ENCODE peak calls at places on chromosomes 2 and 18, in ten cellular contexts. One of them, this sample, is unnamed.

GRCh38 chr2:206127656-206128055 is 31.6 kb downstream of the NDUFS1 start:
- DNase-seq in fibroblast of mammary gland: no peak
- DNase-seq in astrocyte of the spinal cord: no peak
- DNase-seq in kidney: no peak
- DNase-seq in AG04450: no peak
- DNase-seq in mammary epithelial cell: peak
- DNase-seq in cardiac muscle cell: no peak
- DNase-seq in gastrocnemius medialis: no peak
- DNase-seq in fibroblast of lung: no peak
- DNase-seq in foreskin fibroblast: no peak
- DNase-seq in this sample: no peak

GRCh38 chr2:191521608-191522208 is 156.2 kb upstream of the NABP1 start:
- DNase-seq in astrocyte of the spinal cord: peak
- DNase-seq in foreskin fibroblast: peak
- DNase-seq in cardiac muscle cell: peak
- DNase-seq in AG04450: no peak
- DNase-seq in mammary epithelial cell: peak
- DNase-seq in fibroblast of mammary gland: peak
- DNase-seq in kidney: no peak
- DNase-seq in fibroblast of lung: peak
- DNase-seq in gastrocnemius medialis: no peak
- DNase-seq in this sample: no peak

GRCh38 chr18:49832221-49832647 is 18.9 kb upstream of the ACAA2 start:
- DNase-seq in foreskin fibroblast: no peak
- DNase-seq in astrocyte of the spinal cord: no peak
- DNase-seq in fibroblast of lung: no peak
- DNase-seq in gastrocnemius medialis: no peak
- DNase-seq in AG04450: no peak
- DNase-seq in mammary epithelial cell: no peak
- DNase-seq in fibroblast of mammary gland: no peak
- DNase-seq in cardiac muscle cell: no peak
- DNase-seq in kidney: no peak
- DNase-seq in this sample: no peak

GRCh38 chr2:41142463-41142862 is 690.6 kb upstream of the SLC8A1 start:
- DNase-seq in kidney: no peak
- DNase-seq in astrocyte of the spinal cord: no peak
- DNase-seq in fibroblast of lung: no peak
- DNase-seq in foreskin fibroblast: no peak
- DNase-seq in cardiac muscle cell: peak
- DNase-seq in mammary epithelial cell: no peak
- DNase-seq in gastrocnemius medialis: no peak
- DNase-seq in fibroblast of mammary gland: no peak
- DNase-seq in AG04450: no peak
- DNase-seq in this sample: no peak

GRCh38 chr18:13442451-13442850 is 223.9 kb downstream of the LDLRAD4 start:
- DNase-seq in gastrocnemius medialis: no peak
- DNase-seq in fibroblast of mammary gland: no peak
- DNase-seq in kidney: no peak
- DNase-seq in AG04450: no peak
- DNase-seq in mammary epithelial cell: no peak
- DNase-seq in fibroblast of lung: no peak
- DNase-seq in astrocyte of the spinal cord: no peak
- DNase-seq in foreskin fibroblast: no peak
- DNase-seq in cardiac muscle cell: no peak
- DNase-seq in this sample: no peak

GRCh38 chr2:236548179-236548918 is 21.3 kb upstream of the ACKR3 start:
- DNase-seq in astrocyte of the spinal cord: peak
- DNase-seq in cardiac muscle cell: no peak
- DNase-seq in kidney: no peak
- DNase-seq in fibroblast of mammary gland: peak
- DNase-seq in AG04450: no peak
- DNase-seq in fibroblast of lung: peak
- DNase-seq in mammary epithelial cell: no peak
- DNase-seq in foreskin fibroblast: no peak
- DNase-seq in gastrocnemius medialis: no peak
- DNase-seq in this sample: no peak

GRCh38 chr2:150974864-150975263 is 286.8 kb downstream of the RBM43 start:
- DNase-seq in astrocyte of the spinal cord: no peak
- DNase-seq in mammary epithelial cell: no peak
- DNase-seq in cardiac muscle cell: no peak
- DNase-seq in foreskin fibroblast: no peak
- DNase-seq in kidney: no peak
- DNase-seq in AG04450: no peak
- DNase-seq in fibroblast of mammary gland: no peak
- DNase-seq in fibroblast of lung: no peak
- DNase-seq in gastrocnemius medialis: no peak
- DNase-seq in this sample: no peak

GRCh38 chr2:43220982-43221659 is 5.3 kb downstream of the ZFP36L2 start:
- DNase-seq in AG04450: peak
- DNase-seq in mammary epithelial cell: peak
- DNase-seq in fibroblast of mammary gland: peak
- DNase-seq in gastrocnemius medialis: peak
- DNase-seq in foreskin fibroblast: peak
- DNase-seq in cardiac muscle cell: no peak
- DNase-seq in astrocyte of the spinal cord: peak
- DNase-seq in kidney: peak
- DNase-seq in fibroblast of lung: peak
- DNase-seq in this sample: peak

GRCh38 chr2:213806125-213806726 is 522.0 kb downstream of the SPAG16 start:
- DNase-seq in gastrocnemius medialis: no peak
- DNase-seq in fibroblast of lung: peak
- DNase-seq in AG04450: no peak
- DNase-seq in kidney: no peak
- DNase-seq in astrocyte of the spinal cord: peak
- DNase-seq in foreskin fibroblast: no peak
- DNase-seq in mammary epithelial cell: peak
- DNase-seq in fibroblast of mammary gland: peak
- DNase-seq in cardiac muscle cell: peak
- DNase-seq in this sample: no peak

GRCh38 chr18:73218293-73218692 is 350.5 kb upstream of the NETO1 start:
- DNase-seq in gastrocnemius medialis: no peak
- DNase-seq in astrocyte of the spinal cord: no peak
- DNase-seq in fibroblast of lung: no peak
- DNase-seq in foreskin fibroblast: no peak
- DNase-seq in cardiac muscle cell: no peak
- DNase-seq in kidney: no peak
- DNase-seq in AG04450: no peak
- DNase-seq in mammary epithelial cell: no peak
- DNase-seq in fibroblast of mammary gland: no peak
- DNase-seq in this sample: no peak

GRCh38 chr2:101983486-101983885 is 8.3 kb upstream of the IL1R2 start:
- DNase-seq in foreskin fibroblast: no peak
- DNase-seq in kidney: no peak
- DNase-seq in fibroblast of lung: peak
- DNase-seq in gastrocnemius medialis: no peak
- DNase-seq in AG04450: no peak
- DNase-seq in cardiac muscle cell: no peak
- DNase-seq in fibroblast of mammary gland: no peak
- DNase-seq in mammary epithelial cell: peak
- DNase-seq in astrocyte of the spinal cord: peak
- DNase-seq in this sample: no peak

GRCh38 chr2:101985101-101985792 is 6.5 kb upstream of the IL1R2 start:
- DNase-seq in cardiac muscle cell: no peak
- DNase-seq in fibroblast of mammary gland: no peak
- DNase-seq in kidney: no peak
- DNase-seq in foreskin fibroblast: no peak
- DNase-seq in mammary epithelial cell: peak
- DNase-seq in fibroblast of lung: no peak
- DNase-seq in astrocyte of the spinal cord: no peak
- DNase-seq in AG04450: no peak
- DNase-seq in gastrocnemius medialis: no peak
- DNase-seq in this sample: no peak

GRCh38 chr2:101983928-101984327 is 7.8 kb upstream of the IL1R2 start:
- DNase-seq in AG04450: no peak
- DNase-seq in gastrocnemius medialis: no peak
- DNase-seq in astrocyte of the spinal cord: no peak
- DNase-seq in fibroblast of lung: peak
- DNase-seq in mammary epithelial cell: peak
- DNase-seq in kidney: no peak
- DNase-seq in foreskin fibroblast: no peak
- DNase-seq in fibroblast of mammary gland: no peak
- DNase-seq in cardiac muscle cell: no peak
- DNase-seq in this sample: no peak

GRCh38 chr2:101985793-101986164 is 6.0 kb upstream of the IL1R2 start:
- DNase-seq in foreskin fibroblast: no peak
- DNase-seq in mammary epithelial cell: no peak
- DNase-seq in cardiac muscle cell: no peak
- DNase-seq in AG04450: no peak
- DNase-seq in fibroblast of mammary gland: no peak
- DNase-seq in astrocyte of the spinal cord: no peak
- DNase-seq in gastrocnemius medialis: no peak
- DNase-seq in fibroblast of lung: no peak
- DNase-seq in kidney: no peak
- DNase-seq in this sample: no peak

GRCh38 chr2:101984656-101985055 is 7.1 kb upstream of the IL1R2 start:
- DNase-seq in astrocyte of the spinal cord: no peak
- DNase-seq in AG04450: no peak
- DNase-seq in fibroblast of lung: no peak
- DNase-seq in cardiac muscle cell: no peak
- DNase-seq in mammary epithelial cell: no peak
- DNase-seq in kidney: no peak
- DNase-seq in foreskin fibroblast: no peak
- DNase-seq in fibroblast of mammary gland: no peak
- DNase-seq in gastrocnemius medialis: no peak
- DNase-seq in this sample: no peak
- H3K4me3 ChIP-seq in astrocyte of the spinal cord: no peak
- H3K4me3 ChIP-seq in AG04450: no peak
- H3K4me3 ChIP-seq in fibroblast of lung: no peak
- H3K4me3 ChIP-seq in cardiac muscle cell: no peak
- H3K4me3 ChIP-seq in mammary epithelial cell: no peak
- H3K4me3 ChIP-seq in kidney: no peak
- H3K4me3 ChIP-seq in foreskin fibroblast: no peak
- H3K4me3 ChIP-seq in fibroblast of mammary gland: no peak
- H3K4me3 ChIP-seq in gastrocnemius medialis: no peak
- H3K4me3 ChIP-seq in this sample: no peak

GRCh38 chr2:218564056-218564455 is 4.1 kb downstream of the USP37 start:
- DNase-seq in mammary epithelial cell: no peak
- DNase-seq in fibroblast of lung: no peak
- DNase-seq in AG04450: no peak
- DNase-seq in foreskin fibroblast: no peak
- DNase-seq in fibroblast of mammary gland: no peak
- DNase-seq in cardiac muscle cell: no peak
- DNase-seq in gastrocnemius medialis: no peak
- DNase-seq in kidney: no peak
- DNase-seq in astrocyte of the spinal cord: no peak
- DNase-seq in this sample: no peak

GRCh38 chr2:218569038-218569431 is 396 bp downstream of the CNOT9 start:
- DNase-seq in foreskin fibroblast: peak
- DNase-seq in fibroblast of lung: peak
- DNase-seq in mammary epithelial cell: peak
- DNase-seq in cardiac muscle cell: peak
- DNase-seq in fibroblast of mammary gland: peak
- DNase-seq in astrocyte of the spinal cord: peak
- DNase-seq in gastrocnemius medialis: peak
- DNase-seq in AG04450: peak
- DNase-seq in kidney: peak
- DNase-seq in this sample: no peak

GRCh38 chr2:218567797-218568189 is 358 bp downstream of the USP37 start:
- DNase-seq in AG04450: no peak
- DNase-seq in fibroblast of mammary gland: no peak
- DNase-seq in mammary epithelial cell: no peak
- DNase-seq in astrocyte of the spinal cord: no peak
- DNase-seq in fibroblast of lung: peak
- DNase-seq in gastrocnemius medialis: no peak
- DNase-seq in kidney: no peak
- DNase-seq in cardiac muscle cell: no peak
- DNase-seq in foreskin fibroblast: no peak
- DNase-seq in this sample: no peak

GRCh38 chr2:218568190-218569037 is at the start of the genes CNOT9 and USP37:
- DNase-seq in mammary epithelial cell: peak
- DNase-seq in AG04450: peak
- DNase-seq in astrocyte of the spinal cord: peak
- DNase-seq in kidney: peak
- DNase-seq in fibroblast of mammary gland: peak
- DNase-seq in fibroblast of lung: peak
- DNase-seq in gastrocnemius medialis: peak
- DNase-seq in cardiac muscle cell: peak
- DNase-seq in foreskin fibroblast: peak
- DNase-seq in this sample: peak

DNA sequence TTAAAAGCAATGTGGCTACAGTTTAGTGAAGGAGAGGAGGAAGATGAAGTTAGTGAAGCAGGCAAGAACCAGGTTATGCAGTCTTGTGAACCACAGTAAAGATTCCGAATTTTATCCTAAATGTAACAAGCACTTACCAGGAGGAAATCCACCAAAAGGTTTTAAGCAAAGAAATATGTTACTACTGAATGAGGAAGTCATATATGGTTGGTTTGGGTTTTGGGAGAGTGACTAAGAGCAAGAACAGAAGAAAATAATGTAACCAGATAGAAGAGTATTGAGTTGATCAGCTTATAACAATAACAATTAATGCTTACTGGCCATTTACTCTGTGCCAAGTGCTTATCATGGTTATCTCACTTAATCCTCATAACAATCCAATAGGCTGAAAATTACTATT is 1.9 kb downstream of the USP37 start:
- DNase-seq in astrocyte of the spinal cord: no peak
- DNase-seq in fibroblast of lung: no peak
- DNase-seq in cardiac muscle cell: no peak
- DNase-seq in kidney: no peak
- DNase-seq in gastrocnemius medialis: no peak
- DNase-seq in fibroblast of mammary gland: no peak
- DNase-seq in AG04450: no peak
- DNase-seq in mammary epithelial cell: no peak
- DNase-seq in foreskin fibroblast: no peak
- DNase-seq in this sample: no peak
- H3K4me3 ChIP-seq in astrocyte of the spinal cord: no peak
- H3K4me3 ChIP-seq in fibroblast of lung: no peak
- H3K4me3 ChIP-seq in cardiac muscle cell: no peak
- H3K4me3 ChIP-seq in kidney: no peak
- H3K4me3 ChIP-seq in gastrocnemius medialis: no peak
- H3K4me3 ChIP-seq in fibroblast of mammary gland: no peak
- H3K4me3 ChIP-seq in AG04450: no peak
- H3K4me3 ChIP-seq in mammary epithelial cell: no peak
- H3K4me3 ChIP-seq in foreskin fibroblast: no peak
- H3K4me3 ChIP-seq in this sample: peak

DNA sequence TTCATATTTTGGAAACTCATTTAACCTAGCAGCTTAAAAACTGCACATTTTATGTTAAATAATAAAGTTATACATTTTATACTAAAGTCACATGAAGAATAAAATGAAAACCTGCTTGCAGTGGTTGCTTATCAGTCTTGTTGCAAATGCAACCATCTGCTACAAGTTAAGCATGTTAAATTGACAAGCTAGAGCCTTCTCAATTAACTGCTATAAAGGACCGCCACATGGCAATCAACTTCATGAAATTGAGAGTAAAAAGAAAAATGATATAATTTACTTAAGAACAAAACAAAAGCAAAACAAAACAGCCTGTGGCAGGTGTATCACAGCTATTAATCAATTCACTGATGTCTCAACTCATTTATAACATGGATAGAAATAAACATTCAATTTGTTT is 78.7 kb downstream of the RTTN start:
- DNase-seq in gastrocnemius medialis: no peak
- DNase-seq in foreskin fibroblast: no peak
- DNase-seq in astrocyte of the spinal cord: no peak
- DNase-seq in kidney: no peak
- DNase-seq in AG04450: no peak
- DNase-seq in fibroblast of mammary gland: no peak
- DNase-seq in cardiac muscle cell: no peak
- DNase-seq in fibroblast of lung: no peak
- DNase-seq in mammary epithelial cell: no peak
- DNase-seq in this sample: no peak
- H3K4me3 ChIP-seq in gastrocnemius medialis: no peak
- H3K4me3 ChIP-seq in foreskin fibroblast: no peak
- H3K4me3 ChIP-seq in astrocyte of the spinal cord: no peak
- H3K4me3 ChIP-seq in kidney: no peak
- H3K4me3 ChIP-seq in AG04450: no peak
- H3K4me3 ChIP-seq in fibroblast of mammary gland: no peak
- H3K4me3 ChIP-seq in cardiac muscle cell: no peak
- H3K4me3 ChIP-seq in fibroblast of lung: no peak
- H3K4me3 ChIP-seq in mammary epithelial cell: no peak
- H3K4me3 ChIP-seq in this sample: no peak

GRCh38 chr2:128315829-128316776 is 2.6 kb downstream of the HS6ST1 start:
- DNase-seq in fibroblast of lung: peak
- DNase-seq in kidney: peak
- DNase-seq in cardiac muscle cell: no peak
- DNase-seq in AG04450: no peak
- DNase-seq in foreskin fibroblast: no peak
- DNase-seq in fibroblast of mammary gland: peak
- DNase-seq in mammary epithelial cell: no peak
- DNase-seq in astrocyte of the spinal cord: no peak
- DNase-seq in gastrocnemius medialis: no peak
- DNase-seq in this sample: no peak
- H3K4me3 ChIP-seq in fibroblast of lung: peak
- H3K4me3 ChIP-seq in kidney: peak
- H3K4me3 ChIP-seq in cardiac muscle cell: no peak
- H3K4me3 ChIP-seq in AG04450: peak
- H3K4me3 ChIP-seq in foreskin fibroblast: peak
- H3K4me3 ChIP-seq in fibroblast of mammary gland: peak
- H3K4me3 ChIP-seq in mammary epithelial cell: peak
- H3K4me3 ChIP-seq in astrocyte of the spinal cord: peak
- H3K4me3 ChIP-seq in gastrocnemius medialis: no peak
- H3K4me3 ChIP-seq in this sample: peak